ENCODE peak calls at places on chromosomes 12 and 14, in four cellular contexts. U is AG09319; R is stimulated activated CD4-positive, alpha-beta T cell treated with anti-CD3 and anti-CD28 coated beads, Interleukin-2, amount 100 ng/mL, for 48 hours; Y is T-helper 17 cell. O is an unnamed sample.
A peak's percentile ranks its signal among the peaks of the same experiment; 100 is the strongest.

GRCh38 chr14:64763801-64764511 is 59.7 kb downstream of the PLEKHG3 start:
- DNase-seq in R (no peak), Y (no peak), U (no peak), O (peak; percentile 60)

GRCh38 chr12:52496590-52497071 is 3.6 kb upstream of the KRT6A start:
- DNase-seq in Y (no peak), R (no peak), U (no peak), O (no peak)

GRCh38 chr12:103140217-103140616 is 182.7 kb downstream of the ASCL1 start:
- DNase-seq in Y (no peak), R (no peak), U (no peak), O (no peak)

GRCh38 chr12:25877446-25877845 is 81.0 kb upstream of the RASSF8 start:
- DNase-seq in Y (no peak), R (no peak), U (no peak), O (no peak)

GRCh38 chr12:104166465-104166864 is 28.5 kb upstream of the NFYB start:
- DNase-seq in U (no peak), R (no peak), Y (no peak), O (no peak)

GRCh38 chr14:61527325-61528100 is 167.8 kb upstream of the HIF1A start:
- DNase-seq in Y (no peak), R (no peak), U (no peak), O (no peak)

GRCh38 chr12:12521044-12521485 is 41.6 kb downstream of the DUSP16 start:
- DNase-seq in Y (no peak), R (no peak), U (no peak), O (no peak)

GRCh38 chr14:100629696-100630095 is 42.5 kb upstream of the BEGAIN start:
- DNase-seq in Y (no peak), U (no peak), R (no peak), O (no peak)

GRCh38 chr12:85872497-85873091 is 1.5 kb upstream of the NTS start:
- DNase-seq in R (no peak), Y (no peak), U (peak; percentile 16), O (no peak)

GRCh38 chr12:121804417-121805111 is 755 bp downstream of the SETD1B start:
- DNase-seq in Y (peak; percentile 63), U (no peak), R (peak; percentile 43), O (no peak)

GRCh38 chr14:92565718-92566115 is 52.1 kb downstream of the RIN3 start:
- DNase-seq in U (no peak), R (no peak), Y (no peak), O (no peak)

GRCh38 chr12:25690996-25691864 is 138.1 kb upstream of the LMNTD1 start:
- DNase-seq in R (no peak), U (no peak), Y (no peak), O (no peak)

GRCh38 chr14:24231263-24232120 is 675 bp downstream of the NEDD8 start:
- DNase-seq in U (no peak), R (no peak), Y (no peak), O (no peak)